ENCODE peak calls at places on chromosomes 12 and 14, in four cellular contexts. X is dorsolateral prefrontal cortex, A is brain microvascular endothelial cell, B is psoas muscle. Q is an unnamed sample.

GRCh38 chr12:123363743-123364531 is 710 bp downstream of the SBNO1 start:
- DNase-seq in X (peak; percentile 26), A (no peak), B (peak; percentile 70), Q (peak; percentile 17)

GRCh38 chr12:4059891-4060290 is 186.7 kb upstream of the PARP11 start:
- DNase-seq in X (no peak), A (no peak), B (no peak), Q (no peak)

GRCh38 chr14:60710506-60710905 is 13.6 kb downstream of the SIX4 start:
- DNase-seq in X (no peak), A (no peak), B (no peak), Q (no peak)

GRCh38 chr12:1167784-1168183 is 176.8 kb downstream of the ERC1 start:
- DNase-seq in X (no peak), A (no peak), B (no peak), Q (no peak)

GRCh38 chr12:109767991-109768900 is 54.6 kb downstream of the FAM222A start:
- DNase-seq in X (no peak), A (no peak), B (no peak), Q (no peak)

GRCh38 chr12:15546102-15546701 is 223.9 kb downstream of the PTPRO start:
- DNase-seq in X (no peak), A (no peak), B (no peak), Q (no peak)

GRCh38 chr14:101315802-101316296 is 245.4 kb upstream of the DIO3 start:
- DNase-seq in X (no peak), A (no peak), B (no peak), Q (no peak)

GRCh38 chr14:76773188-76773885 is 12.1 kb downstream of the VASH1 start:
- DNase-seq in X (no peak), A (peak; percentile 87), B (peak; percentile 76), Q (peak; percentile 83)

GRCh38 chr14:93114713-93115068 is 1.0 kb downstream of the ITPK1 start:
- DNase-seq in X (no peak), A (no peak), B (peak; percentile 53), Q (no peak)

GRCh38 chr14:90698379-90698869 is 117.8 kb downstream of the TTC7B start:
- DNase-seq in X (peak; percentile 75), A (no peak), B (peak; percentile 81), Q (peak; percentile 77)

GRCh38 chr12:63163542-63163941 is 12.5 kb upstream of the AVPR1A start:
- DNase-seq in X (no peak), A (no peak), B (no peak), Q (no peak)

GRCh38 chr12:100993916-100994315 is 199.3 kb downstream of the ANO4 start:
- DNase-seq in X (no peak), A (no peak), B (no peak), Q (no peak)

GRCh38 chr14:95679995-95680735 is 6.1 kb upstream of the TCL1B start:
- DNase-seq in X (no peak), A (no peak), B (no peak), Q (no peak)

GRCh38 chr12:58156697-58157096 is 215.3 kb downstream of the ATP23 start:
- DNase-seq in X (no peak), A (no peak), B (no peak), Q (no peak)

GRCh38 chr12:132275110-132275531 is 54.3 kb downstream of the GALNT9 start:
- DNase-seq in X (peak; percentile 76), A (peak; percentile 22), B (no peak), Q (no peak)

GRCh38 chr14:27553820-27554219 is 956.0 kb upstream of the NOVA1 start:
- DNase-seq in X (no peak), A (no peak), B (no peak), Q (peak; percentile 6)

GRCh38 chr14:29140059-29140458 is 373.5 kb downstream of the FOXG1 start:
- DNase-seq in X (no peak), A (no peak), B (no peak), Q (no peak)

GRCh38 chr12:107992870-107993451 is 136.1 kb upstream of the WSCD2 start:
- DNase-seq in X (no peak), A (peak; percentile 40), B (no peak), Q (peak; percentile 2)

GRCh38 chr14:61472801-61473376 is 151.5 kb downstream of the PRKCH start:
- DNase-seq in X (no peak), A (peak; percentile 49), B (no peak), Q (no peak)

GRCh38 chr14:84006643-84007137 is 1523.3 kb upstream of the FLRT2 start:
- DNase-seq in X (no peak), A (no peak), B (no peak), Q (no peak)

GRCh38 chr14:40398981-40399380 is 966.7 kb upstream of the FBXO33 start:
- DNase-seq in X (no peak), A (no peak), B (no peak), Q (no peak)

GRCh38 chr14:74786916-74787315 is 23.8 kb downstream of the YLPM1 start:
- DNase-seq in X (no peak), A (no peak), B (no peak), Q (no peak)
- TF ChIP-seq CTCF in X (no peak), A (no peak), B (no peak), Q (no peak)

GRCh38 chr12:43760396-43760795 is 1.6 kb downstream of the IRAK4 start:
- DNase-seq in X (no peak), A (no peak), B (no peak), Q (no peak)
- H3K4me3 ChIP-seq in X (peak overlapping the region; percentile 80), A (no peak overlapping the region), B (no peak overlapping the region), Q (no peak overlapping the region)

GRCh38 chr12:50019524-50019923 is 5.8 kb downstream of the RACGAP1 start:
- DNase-seq in X (no peak), A (no peak), B (no peak), Q (no peak)

GRCh38 chr12:50022903-50023302 is 2.4 kb downstream of the RACGAP1 start:
- DNase-seq in X (no peak), A (no peak), B (no peak), Q (no peak)

GRCh38 chr12:50018968-50019367 is 6.3 kb downstream of the RACGAP1 start:
- DNase-seq in X (no peak), A (no peak), B (no peak), Q (no peak)

GRCh38 chr12:50024227-50024626 is 1.1 kb downstream of the RACGAP1 start:
- DNase-seq in X (no peak), A (no peak), B (no peak), Q (no peak)

DNA sequence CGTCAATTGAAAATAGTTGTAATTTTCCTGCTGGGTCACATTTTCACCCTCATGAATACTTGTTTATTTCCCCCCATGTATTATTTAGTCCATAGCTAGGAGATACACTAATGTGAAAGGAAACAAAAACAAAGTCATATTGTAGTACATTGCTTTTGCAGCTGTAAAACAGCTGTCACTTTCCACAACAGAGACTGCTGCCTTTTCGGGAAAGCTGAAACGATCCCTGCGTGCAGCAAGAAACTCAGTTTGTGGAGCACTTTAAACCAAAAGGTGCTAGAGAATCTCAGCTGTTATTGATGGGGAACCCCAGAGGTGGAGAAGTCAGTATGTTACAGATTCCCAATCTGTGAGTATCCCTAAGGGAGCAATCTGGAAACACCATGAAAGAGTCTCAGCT is 4.2 kb downstream of the RACGAP1 start:
- DNase-seq in X (no peak), A (no peak), B (no peak), Q (no peak)
- TF ChIP-seq CTCF in X (no peak), A (no peak), B (no peak), Q (no peak)

GRCh38 chr14:68308695-68309094 is 484.2 kb downstream of the ZFP36L1 start:
- DNase-seq in X (no peak), A (no peak), B (no peak), Q (no peak)
- H3K4me3 ChIP-seq in X (peak overlapping the region; percentile 24), A (no peak overlapping the region), B (no peak overlapping the region), Q (no peak overlapping the region)

GRCh38 chr12:94198872-94199271 is 50.5 kb downstream of the PLXNC1 start:
- DNase-seq in X (no peak), A (no peak), B (no peak), Q (no peak)
- TF ChIP-seq CTCF in X (no peak), A (no peak), B (no peak), Q (no peak)

GRCh38 chr14:24309538-24310386 is at the start of gene LTB4R2:
- DNase-seq in X (no peak), A (no peak), B (no peak), Q (no peak)
- H3K4me3 ChIP-seq in X (peak within 1 kb of the TSS; percentile 61), A (peak within 1 kb of the TSS; percentile 45), B (peak within 1 kb of the TSS; percentile 68), Q (no peak within 1 kb of the TSS)

DNA sequence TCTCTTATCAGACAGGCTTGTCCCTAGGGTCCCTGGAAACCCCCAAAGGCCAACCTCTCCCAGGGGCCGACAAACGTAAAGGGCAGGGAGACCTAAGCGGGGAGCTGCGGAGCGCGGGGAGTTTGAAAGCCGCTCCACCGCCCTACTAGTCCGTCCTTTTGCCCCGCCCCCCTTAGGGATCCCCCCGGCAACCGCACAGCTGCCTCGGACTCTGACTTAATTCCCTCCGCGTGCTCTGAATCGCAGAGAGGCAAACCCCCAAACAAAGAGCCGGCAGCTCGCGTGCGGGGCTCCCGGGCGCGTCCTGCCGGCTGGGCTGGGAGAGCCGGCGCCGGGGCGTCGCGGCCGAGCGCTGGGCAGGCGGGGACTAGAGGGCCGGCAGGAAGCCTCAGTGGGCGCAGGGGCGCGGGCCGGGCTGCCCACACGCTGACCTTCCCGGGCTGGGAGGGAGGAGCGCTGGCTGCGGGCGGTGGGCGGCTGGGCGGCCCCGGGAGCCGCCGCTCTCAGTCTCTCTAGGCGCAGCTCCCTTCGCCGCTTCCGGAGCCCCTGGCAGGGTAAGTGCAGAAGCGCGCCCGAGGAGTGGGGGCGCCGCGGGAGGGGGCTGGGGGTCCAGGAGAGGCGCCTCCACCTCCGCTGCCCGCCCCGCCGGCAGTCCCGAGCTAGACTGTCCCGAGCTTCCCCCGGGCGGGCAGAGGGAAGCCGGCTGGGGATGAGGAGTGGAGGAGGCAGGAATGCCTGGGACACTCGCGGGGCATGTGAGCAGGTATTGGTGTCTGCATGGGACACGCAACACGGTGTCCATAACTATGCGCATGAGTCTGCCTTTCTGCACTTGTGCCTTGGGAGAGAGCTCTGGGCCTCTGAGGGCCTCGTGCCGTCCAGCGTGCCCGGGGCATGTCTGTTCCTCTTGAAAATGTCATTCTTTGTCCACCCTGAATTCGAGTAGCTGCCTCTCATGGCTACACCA is at the start of gene TSPAN11:
- DNase-seq in X (peak; percentile 45), A (peak; percentile 12), B (peak; percentile 55), Q (peak; percentile 31)
- TF ChIP-seq CTCF in X (no peak), A (no peak), B (no peak), Q (no peak)